ENCODE peak calls at places on chromosomes 1 and 21, in four cellular contexts. S, J, W and X are unnamed samples.

GRCh38 chr1:58065520-58065919 is 481.0 kb downstream of the OMA1 start:
- DNase-seq in S (no peak), J (no peak), W (no peak), X (no peak)

GRCh38 chr1:79323240-79324025 is 316.9 kb upstream of the ADGRL4 start:
- DNase-seq in S (peak), J (no peak), W (no peak), X (peak)

GRCh38 chr1:197915797-197916686 is 1.1 kb upstream of the LHX9 start:
- DNase-seq in S (peak), J (no peak), W (peak), X (peak)

GRCh38 chr1:229287257-229287656 is 16.3 kb downstream of the RAB4A start:
- DNase-seq in S (no peak), J (no peak), W (no peak), X (no peak)

GRCh38 chr21:29896884-29897283 is 42.9 kb downstream of the GRIK1 start:
- DNase-seq in S (no peak), J (no peak), W (no peak), X (no peak)

GRCh38 chr1:102099916-102100315 is 103.2 kb upstream of the OLFM3 start:
- DNase-seq in S (no peak), J (no peak), W (no peak), X (no peak)

GRCh38 chr1:246294263-246294662 is 212.8 kb downstream of the SMYD3 start:
- DNase-seq in S (no peak), J (no peak), W (no peak), X (no peak)

GRCh38 chr1:12001996-12002493 is 17.3 kb upstream of the MIIP start:
- DNase-seq in S (no peak), J (no peak), W (no peak), X (peak)

GRCh38 chr1:6389971-6390370 is 3.6 kb downstream of the ACOT7 start:
- DNase-seq in S (no peak), J (no peak), W (no peak), X (no peak)

GRCh38 chr1:225408249-225408648 is 19.6 kb downstream of the LBR start:
- DNase-seq in S (no peak), J (no peak), W (no peak), X (no peak)

GRCh38 chr1:208187499-208188041 is 56.6 kb downstream of the PLXNA2 start:
- DNase-seq in S (no peak), J (no peak), W (no peak), X (no peak)

GRCh38 chr1:181504294-181505115 is 21.2 kb downstream of the CACNA1E start:
- DNase-seq in S (no peak), J (no peak), W (no peak), X (no peak)

GRCh38 chr21:39660191-39660590 is 47.5 kb downstream of the B3GALT5 start:
- DNase-seq in S (peak), J (no peak), W (no peak), X (peak)
- H3K4me3 ChIP-seq in S (peak), J (no peak), W (no peak), X (peak)

DNA sequence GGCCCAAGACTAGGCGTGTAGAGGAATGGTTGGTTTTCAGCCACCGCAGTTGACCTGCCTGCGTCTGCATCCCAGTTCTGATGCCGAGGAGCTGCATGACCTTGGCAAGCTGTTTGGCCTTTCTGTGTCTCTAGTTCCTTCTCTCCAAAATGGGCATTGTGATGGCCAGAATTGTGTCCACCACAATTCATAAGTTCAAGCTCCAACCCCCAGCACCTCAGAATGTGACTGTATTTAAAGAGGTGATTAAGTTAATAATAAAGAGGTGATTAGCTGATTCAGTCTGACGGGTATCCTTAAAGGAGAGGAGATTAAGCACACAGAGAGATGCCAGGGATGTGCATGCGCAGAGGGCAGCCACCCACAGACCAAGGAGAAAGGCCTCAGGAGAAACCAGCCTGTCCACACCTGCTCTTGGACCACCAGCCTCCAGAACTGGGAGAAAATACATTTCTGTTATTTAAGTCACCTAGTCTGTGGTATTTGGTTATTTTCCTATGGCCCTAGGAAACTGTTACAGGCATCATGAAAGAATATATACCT is 28.5 kb downstream of the MAB21L3 start:
- DNase-seq in S (no peak), J (no peak), W (no peak), X (no peak)
- TF ChIP-seq CTCF in S (no peak), J (no peak), W (no peak), X (no peak)

DNA sequence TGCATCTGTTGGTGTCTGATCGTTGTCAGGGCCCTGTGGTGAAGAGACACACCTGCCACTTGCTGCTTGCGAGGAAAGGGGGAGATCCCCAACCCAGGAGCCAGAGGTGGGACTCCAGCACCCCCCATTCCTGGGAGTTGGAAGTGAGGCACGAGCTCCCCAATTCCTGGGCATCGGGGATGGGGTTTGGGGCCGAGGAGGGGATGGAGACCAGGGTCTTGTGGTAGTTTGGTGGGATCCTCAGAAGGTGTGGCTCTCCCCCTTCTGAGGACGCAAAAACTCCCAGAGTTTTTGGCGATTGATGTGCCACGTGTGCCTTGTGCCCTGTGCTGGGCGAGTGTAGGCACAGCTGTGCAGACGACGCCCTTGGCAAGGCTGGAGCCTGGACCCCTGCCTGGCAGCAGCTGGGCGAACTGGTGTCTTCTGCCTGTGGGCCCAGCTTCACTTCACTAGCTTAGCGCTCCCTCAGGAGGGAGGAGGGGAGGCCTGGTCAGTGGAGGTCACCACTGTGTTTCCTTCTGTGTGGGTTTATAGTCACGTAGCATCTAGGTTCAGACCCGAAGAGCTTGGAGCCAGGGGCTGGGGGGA is 2.6 kb downstream of the GUK1 start:
- DNase-seq in S (no peak), J (no peak), W (no peak), X (no peak)
- H3K4me3 ChIP-seq in S (peak), J (no peak), W (no peak), X (no peak)

GRCh38 chr1:59432531-59433439 is 135.9 kb downstream of the FGGY start:
- DNase-seq in S (no peak), J (no peak), W (no peak), X (no peak)
- TF ChIP-seq CTCF in S (no peak), J (no peak), W (no peak), X (no peak)